ENCODE peak calls at places on chromosome 11, in ten cellular contexts. One of them, this sample, is unnamed.

GRCh38 chr11:44497995-44498394 is 67.5 kb upstream of the CD82 start:
- DNase-seq in MCF 10A: no peak
- DNase-seq in DND-41: no peak
- DNase-seq in tibial artery: no peak
- DNase-seq in CD4-positive, alpha-beta T cell: no peak
- DNase-seq in gastrocnemius medialis: no peak
- DNase-seq in upper lobe of right lung: no peak
- DNase-seq in nephron progenitor cell: no peak
- DNase-seq in fibroblast of the aortic adventitia: no peak
- DNase-seq in brain microvascular endothelial cell: no peak
- DNase-seq in this sample: no peak

GRCh38 chr11:31826530-31827438 is 15.7 kb upstream of the PAX6 start:
- DNase-seq in MCF 10A: no peak
- DNase-seq in DND-41: no peak
- DNase-seq in tibial artery: no peak
- DNase-seq in CD4-positive, alpha-beta T cell: no peak
- DNase-seq in gastrocnemius medialis: no peak
- DNase-seq in upper lobe of right lung: no peak
- DNase-seq in nephron progenitor cell: peak
- DNase-seq in fibroblast of the aortic adventitia: no peak
- DNase-seq in brain microvascular endothelial cell: no peak
- DNase-seq in this sample: no peak

GRCh38 chr11:68375337-68375736 is 62.9 kb downstream of the LRP5 start:
- DNase-seq in MCF 10A: no peak
- DNase-seq in DND-41: no peak
- DNase-seq in tibial artery: no peak
- DNase-seq in CD4-positive, alpha-beta T cell: no peak
- DNase-seq in gastrocnemius medialis: no peak
- DNase-seq in upper lobe of right lung: no peak
- DNase-seq in nephron progenitor cell: no peak
- DNase-seq in fibroblast of the aortic adventitia: no peak
- DNase-seq in brain microvascular endothelial cell: no peak
- DNase-seq in this sample: no peak

GRCh38 chr11:94705419-94705818 is 62.7 kb upstream of the AMOTL1 start:
- DNase-seq in MCF 10A: no peak
- DNase-seq in DND-41: no peak
- DNase-seq in tibial artery: no peak
- DNase-seq in CD4-positive, alpha-beta T cell: no peak
- DNase-seq in gastrocnemius medialis: peak
- DNase-seq in upper lobe of right lung: no peak
- DNase-seq in nephron progenitor cell: no peak
- DNase-seq in fibroblast of the aortic adventitia: no peak
- DNase-seq in brain microvascular endothelial cell: no peak
- DNase-seq in this sample: no peak

GRCh38 chr11:132595711-132596111 is 936.6 kb downstream of the OPCML start:
- DNase-seq in MCF 10A: no peak
- DNase-seq in DND-41: no peak
- DNase-seq in tibial artery: no peak
- DNase-seq in CD4-positive, alpha-beta T cell: no peak
- DNase-seq in gastrocnemius medialis: no peak
- DNase-seq in upper lobe of right lung: no peak
- DNase-seq in nephron progenitor cell: no peak
- DNase-seq in fibroblast of the aortic adventitia: no peak
- DNase-seq in brain microvascular endothelial cell: no peak
- DNase-seq in this sample: no peak

GRCh38 chr11:33248416-33248957 is 8.7 kb upstream of the HIPK3 start:
- DNase-seq in MCF 10A: no peak
- DNase-seq in DND-41: no peak
- DNase-seq in tibial artery: no peak
- DNase-seq in CD4-positive, alpha-beta T cell: no peak
- DNase-seq in gastrocnemius medialis: no peak
- DNase-seq in upper lobe of right lung: no peak
- DNase-seq in nephron progenitor cell: no peak
- DNase-seq in fibroblast of the aortic adventitia: peak
- DNase-seq in brain microvascular endothelial cell: no peak
- DNase-seq in this sample: no peak

GRCh38 chr11:35045219-35045819 is 93.7 kb upstream of the CD44 start:
- DNase-seq in MCF 10A: no peak
- DNase-seq in DND-41: peak
- DNase-seq in tibial artery: no peak
- DNase-seq in CD4-positive, alpha-beta T cell: peak
- DNase-seq in gastrocnemius medialis: no peak
- DNase-seq in upper lobe of right lung: no peak
- DNase-seq in nephron progenitor cell: no peak
- DNase-seq in fibroblast of the aortic adventitia: no peak
- DNase-seq in brain microvascular endothelial cell: no peak
- DNase-seq in this sample: no peak

GRCh38 chr11:40292636-40293585 is 1166.5 kb downstream of the LRRC4C start:
- DNase-seq in MCF 10A: no peak
- DNase-seq in DND-41: no peak
- DNase-seq in tibial artery: no peak
- DNase-seq in CD4-positive, alpha-beta T cell: no peak
- DNase-seq in gastrocnemius medialis: no peak
- DNase-seq in upper lobe of right lung: no peak
- DNase-seq in nephron progenitor cell: peak
- DNase-seq in fibroblast of the aortic adventitia: no peak
- DNase-seq in brain microvascular endothelial cell: no peak
- DNase-seq in this sample: no peak

GRCh38 chr11:76553554-76554476 is 109.0 kb downstream of the EMSY start:
- DNase-seq in MCF 10A: no peak
- DNase-seq in DND-41: no peak
- DNase-seq in tibial artery: no peak
- DNase-seq in CD4-positive, alpha-beta T cell: no peak
- DNase-seq in gastrocnemius medialis: no peak
- DNase-seq in upper lobe of right lung: no peak
- DNase-seq in nephron progenitor cell: no peak
- DNase-seq in fibroblast of the aortic adventitia: no peak
- DNase-seq in brain microvascular endothelial cell: no peak
- DNase-seq in this sample: no peak

GRCh38 chr11:76552987-76553386 is 108.2 kb downstream of the EMSY start:
- DNase-seq in MCF 10A: no peak
- DNase-seq in DND-41: no peak
- DNase-seq in tibial artery: no peak
- DNase-seq in CD4-positive, alpha-beta T cell: no peak
- DNase-seq in gastrocnemius medialis: no peak
- DNase-seq in upper lobe of right lung: no peak
- DNase-seq in nephron progenitor cell: no peak
- DNase-seq in fibroblast of the aortic adventitia: no peak
- DNase-seq in brain microvascular endothelial cell: no peak
- DNase-seq in this sample: no peak

GRCh38 chr11:76554767-76555166 is 109.9 kb downstream of the EMSY start:
- DNase-seq in MCF 10A: no peak
- DNase-seq in DND-41: no peak
- DNase-seq in tibial artery: no peak
- DNase-seq in CD4-positive, alpha-beta T cell: no peak
- DNase-seq in gastrocnemius medialis: no peak
- DNase-seq in upper lobe of right lung: no peak
- DNase-seq in nephron progenitor cell: no peak
- DNase-seq in fibroblast of the aortic adventitia: no peak
- DNase-seq in brain microvascular endothelial cell: no peak
- DNase-seq in this sample: no peak

GRCh38 chr11:76550781-76551180 is 106.0 kb downstream of the EMSY start:
- DNase-seq in MCF 10A: no peak
- DNase-seq in DND-41: no peak
- DNase-seq in tibial artery: no peak
- DNase-seq in CD4-positive, alpha-beta T cell: no peak
- DNase-seq in gastrocnemius medialis: no peak
- DNase-seq in upper lobe of right lung: no peak
- DNase-seq in nephron progenitor cell: no peak
- DNase-seq in fibroblast of the aortic adventitia: no peak
- DNase-seq in brain microvascular endothelial cell: no peak
- DNase-seq in this sample: no peak

DNA sequence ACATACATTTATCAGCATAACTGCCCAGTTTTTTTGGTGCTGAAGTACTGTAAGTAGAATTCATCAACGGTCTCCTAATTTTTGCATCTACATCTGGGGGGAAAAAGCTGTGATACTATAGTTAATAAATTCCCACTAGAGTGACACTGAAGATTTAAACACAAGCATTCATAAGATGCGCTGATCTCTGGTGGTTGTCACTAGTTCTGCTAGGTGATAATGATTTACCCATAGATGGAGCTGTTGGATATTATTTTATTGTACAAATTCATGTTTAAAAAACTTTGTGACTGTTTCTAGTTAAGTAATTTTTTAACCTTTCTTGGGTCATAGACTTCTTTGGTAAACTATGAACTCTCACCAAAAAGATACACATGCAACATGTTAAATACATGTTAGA is 106.6 kb downstream of the EMSY start:
- DNase-seq in MCF 10A: peak
- DNase-seq in DND-41: no peak
- DNase-seq in tibial artery: no peak
- DNase-seq in CD4-positive, alpha-beta T cell: no peak
- DNase-seq in gastrocnemius medialis: no peak
- DNase-seq in upper lobe of right lung: no peak
- DNase-seq in nephron progenitor cell: no peak
- DNase-seq in fibroblast of the aortic adventitia: peak
- DNase-seq in brain microvascular endothelial cell: no peak
- DNase-seq in this sample: no peak
- TF ChIP-seq CTCF in MCF 10A: peak
- TF ChIP-seq CTCF in DND-41: no peak
- TF ChIP-seq CTCF in tibial artery: peak
- TF ChIP-seq CTCF in CD4-positive, alpha-beta T cell: peak
- TF ChIP-seq CTCF in gastrocnemius medialis: no peak
- TF ChIP-seq CTCF in upper lobe of right lung: peak
- TF ChIP-seq CTCF in nephron progenitor cell: no peak
- TF ChIP-seq CTCF in fibroblast of the aortic adventitia: peak
- TF ChIP-seq CTCF in brain microvascular endothelial cell: peak
- TF ChIP-seq CTCF in this sample: no peak

GRCh38 chr11:1381793-1382425 is 7.8 kb upstream of the BRSK2 start:
- DNase-seq in MCF 10A: no peak
- DNase-seq in DND-41: no peak
- DNase-seq in tibial artery: no peak
- DNase-seq in CD4-positive, alpha-beta T cell: no peak
- DNase-seq in gastrocnemius medialis: no peak
- DNase-seq in upper lobe of right lung: no peak
- DNase-seq in nephron progenitor cell: no peak
- DNase-seq in fibroblast of the aortic adventitia: no peak
- DNase-seq in brain microvascular endothelial cell: no peak
- DNase-seq in this sample: no peak

GRCh38 chr11:1387521-1387920 is 2.2 kb upstream of the BRSK2 start:
- DNase-seq in MCF 10A: no peak
- DNase-seq in DND-41: no peak
- DNase-seq in tibial artery: no peak
- DNase-seq in CD4-positive, alpha-beta T cell: no peak
- DNase-seq in gastrocnemius medialis: no peak
- DNase-seq in upper lobe of right lung: no peak
- DNase-seq in nephron progenitor cell: no peak
- DNase-seq in fibroblast of the aortic adventitia: no peak
- DNase-seq in brain microvascular endothelial cell: no peak
- DNase-seq in this sample: no peak

GRCh38 chr11:1384206-1384965 is 5.3 kb upstream of the BRSK2 start:
- DNase-seq in MCF 10A: no peak
- DNase-seq in DND-41: no peak
- DNase-seq in tibial artery: no peak
- DNase-seq in CD4-positive, alpha-beta T cell: no peak
- DNase-seq in gastrocnemius medialis: no peak
- DNase-seq in upper lobe of right lung: no peak
- DNase-seq in nephron progenitor cell: no peak
- DNase-seq in fibroblast of the aortic adventitia: no peak
- DNase-seq in brain microvascular endothelial cell: no peak
- DNase-seq in this sample: no peak

GRCh38 chr11:1382429-1382828 is 7.3 kb upstream of the BRSK2 start:
- DNase-seq in MCF 10A: no peak
- DNase-seq in DND-41: no peak
- DNase-seq in tibial artery: no peak
- DNase-seq in CD4-positive, alpha-beta T cell: no peak
- DNase-seq in gastrocnemius medialis: no peak
- DNase-seq in upper lobe of right lung: no peak
- DNase-seq in nephron progenitor cell: no peak
- DNase-seq in fibroblast of the aortic adventitia: no peak
- DNase-seq in brain microvascular endothelial cell: no peak
- DNase-seq in this sample: no peak

GRCh38 chr11:1382831-1383607 is 6.7 kb upstream of the BRSK2 start:
- DNase-seq in MCF 10A: peak
- DNase-seq in DND-41: peak
- DNase-seq in tibial artery: peak
- DNase-seq in CD4-positive, alpha-beta T cell: peak
- DNase-seq in gastrocnemius medialis: peak
- DNase-seq in upper lobe of right lung: peak
- DNase-seq in nephron progenitor cell: peak
- DNase-seq in fibroblast of the aortic adventitia: peak
- DNase-seq in brain microvascular endothelial cell: peak
- DNase-seq in this sample: peak
- TF ChIP-seq CTCF in MCF 10A: no peak
- TF ChIP-seq CTCF in DND-41: no peak
- TF ChIP-seq CTCF in tibial artery: no peak
- TF ChIP-seq CTCF in CD4-positive, alpha-beta T cell: no peak
- TF ChIP-seq CTCF in gastrocnemius medialis: no peak
- TF ChIP-seq CTCF in upper lobe of right lung: no peak
- TF ChIP-seq CTCF in nephron progenitor cell: no peak
- TF ChIP-seq CTCF in fibroblast of the aortic adventitia: no peak
- TF ChIP-seq CTCF in brain microvascular endothelial cell: no peak
- TF ChIP-seq CTCF in this sample: no peak

GRCh38 chr11:93694109-93694508 is 32.6 kb downstream of the CEP295 start:
- DNase-seq in MCF 10A: no peak
- DNase-seq in DND-41: no peak
- DNase-seq in tibial artery: no peak
- DNase-seq in CD4-positive, alpha-beta T cell: no peak
- DNase-seq in gastrocnemius medialis: no peak
- DNase-seq in upper lobe of right lung: no peak
- DNase-seq in nephron progenitor cell: no peak
- DNase-seq in fibroblast of the aortic adventitia: no peak
- DNase-seq in brain microvascular endothelial cell: no peak
- DNase-seq in this sample: no peak
- TF ChIP-seq CTCF in MCF 10A: no peak
- TF ChIP-seq CTCF in DND-41: peak
- TF ChIP-seq CTCF in tibial artery: no peak
- TF ChIP-seq CTCF in CD4-positive, alpha-beta T cell: no peak
- TF ChIP-seq CTCF in gastrocnemius medialis: no peak
- TF ChIP-seq CTCF in upper lobe of right lung: no peak
- TF ChIP-seq CTCF in nephron progenitor cell: no peak
- TF ChIP-seq CTCF in fibroblast of the aortic adventitia: peak
- TF ChIP-seq CTCF in brain microvascular endothelial cell: peak
- TF ChIP-seq CTCF in this sample: no peak

DNA sequence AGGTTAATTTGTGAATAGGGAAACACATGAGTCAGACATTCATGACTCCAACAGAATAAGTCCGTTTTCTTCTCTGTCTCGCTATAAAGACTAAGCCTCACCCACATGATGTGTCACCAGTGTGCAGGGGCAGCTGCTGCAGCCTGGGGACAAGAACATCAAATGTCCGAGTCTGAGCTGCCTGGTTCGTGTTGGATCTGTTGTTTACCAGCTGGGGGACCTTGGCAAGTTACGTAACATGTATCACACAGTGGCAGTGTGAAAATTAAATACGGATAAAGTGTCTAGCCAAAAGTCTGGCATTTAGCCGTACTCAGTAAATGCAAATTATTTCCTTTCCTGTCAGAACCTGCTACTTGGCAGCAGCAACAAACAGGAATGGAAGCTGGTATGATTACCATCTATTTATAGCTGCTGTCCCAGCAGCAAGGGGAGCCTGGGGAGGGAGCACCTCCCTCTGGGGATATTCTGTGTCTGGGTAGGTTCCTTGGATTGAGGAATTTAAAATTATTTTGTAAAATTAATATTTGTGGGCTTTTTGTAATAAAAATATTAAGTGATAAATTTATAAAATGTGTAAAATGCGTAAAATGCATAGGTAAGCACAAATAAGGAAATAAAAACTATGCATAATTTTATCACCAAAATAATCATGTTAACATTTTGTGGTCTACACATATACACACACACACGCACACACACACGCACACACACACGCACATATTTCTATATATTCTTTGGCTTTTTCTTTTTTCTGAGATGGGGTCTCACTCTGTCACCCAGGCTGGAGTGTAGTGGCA is 1.3 kb upstream of the CLDN25 start:
- DNase-seq in MCF 10A: peak
- DNase-seq in DND-41: no peak
- DNase-seq in tibial artery: peak
- DNase-seq in CD4-positive, alpha-beta T cell: no peak
- DNase-seq in gastrocnemius medialis: peak
- DNase-seq in upper lobe of right lung: no peak
- DNase-seq in nephron progenitor cell: no peak
- DNase-seq in fibroblast of the aortic adventitia: peak
- DNase-seq in brain microvascular endothelial cell: peak
- DNase-seq in this sample: peak
- TF ChIP-seq CTCF in MCF 10A: no peak
- TF ChIP-seq CTCF in DND-41: no peak
- TF ChIP-seq CTCF in tibial artery: no peak
- TF ChIP-seq CTCF in CD4-positive, alpha-beta T cell: no peak
- TF ChIP-seq CTCF in gastrocnemius medialis: no peak
- TF ChIP-seq CTCF in upper lobe of right lung: no peak
- TF ChIP-seq CTCF in nephron progenitor cell: no peak
- TF ChIP-seq CTCF in fibroblast of the aortic adventitia: no peak
- TF ChIP-seq CTCF in brain microvascular endothelial cell: no peak
- TF ChIP-seq CTCF in this sample: no peak

This sample was measured in lower leg skin.